ENCODE peak calls at places on chromosomes 13 and 19, in four cellular contexts. B is mesothelial cell of epicardium, K is hippocampal formation, L is brain pericyte. O is an unnamed sample.

GRCh38 chr19:10113592-10113963 is 2.1 kb downstream of the P2RY11 start:
- DNase-seq in K (no peak), B (no peak), L (no peak), O (no peak)

GRCh38 chr13:113357529-113357928 is 6.4 kb downstream of the GRTP1 start:
- DNase-seq in B (no peak), K (no peak), L (no peak), O (no peak)

GRCh38 chr13:74039667-74040066 is 94.5 kb downstream of the KLF12 start:
- DNase-seq in K (no peak), L (no peak), B (no peak), O (no peak)

GRCh38 chr13:30334663-30335386 is 27.5 kb upstream of the KATNAL1 start:
- DNase-seq in K (no peak), L (no peak), B (no peak), O (peak)

GRCh38 chr13:87999141-87999765 is 328.1 kb downstream of the SLITRK5 start:
- DNase-seq in L (no peak), K (no peak), B (no peak), O (no peak)

GRCh38 chr13:44402902-44403719 is 29.5 kb downstream of the SERP2 start:
- DNase-seq in B (no peak), L (no peak), K (no peak), O (no peak)

GRCh38 chr13:34376483-34376882 is 558.5 kb downstream of the RFC3 start:
- DNase-seq in B (no peak), L (no peak), K (no peak), O (no peak)

GRCh38 chr13:46726347-46726746 is 70.6 kb downstream of the ESD start:
- DNase-seq in B (no peak), K (no peak), L (no peak), O (no peak)

GRCh38 chr19:39126593-39127187 is 1.1 kb downstream of the PAK4 start:
- DNase-seq in L (no peak), B (no peak), K (no peak), O (no peak)

GRCh38 chr19:5891938-5892771 is 11.4 kb downstream of the NDUFA11 start:
- DNase-seq in L (no peak), K (no peak), B (no peak), O (no peak)

GRCh38 chr19:45882652-45883585 is 3.0 kb downstream of the IRF2BP1 start:
- DNase-seq in B (peak), K (peak), L (peak), O (peak)

O was measured in pons.